ENCODE peak calls at places on chromosomes 11 and 22, in seven cellular contexts. L is fibroblast of mammary gland, N is GM12865, J is prostate gland, A is GM06990, Z is astrocyte of the cerebellum, D is tibial artery. X is an unnamed sample.

GRCh38 chr22:20980938-20981722 is 967 bp upstream of the LZTR1 start:
- DNase-seq in L (no peak), Z (no peak), N (no peak), J (no peak), D (no peak), A (no peak), X (no peak)

GRCh38 chr11:134470238-134470637 is 58.2 kb upstream of the B3GAT1 start:
- DNase-seq in Z (no peak), A (no peak), J (no peak), D (peak; percentile 49), N (no peak), L (no peak), X (no peak)

GRCh38 chr11:3609416-3610265 is 32.2 kb downstream of the ART5 start:
- DNase-seq in Z (no peak), A (no peak), D (no peak), J (peak; percentile 36), N (peak; percentile 46), L (peak; percentile 42), X (no peak)

GRCh38 chr11:134668076-134668475 is 256.0 kb upstream of the B3GAT1 start:
- DNase-seq in J (no peak), N (no peak), D (no peak), A (no peak), L (no peak), Z (no peak), X (no peak)

GRCh38 chr11:1888811-1889526 is 2.7 kb downstream of the PRR33 start:
- DNase-seq in L (no peak), A (no peak), N (no peak), Z (no peak), D (no peak), J (no peak), X (no peak)

GRCh38 chr22:47213571-47214230 is 451.3 kb downstream of the TBC1D22A start:
- DNase-seq in Z (no peak), D (peak; percentile 62), L (peak; percentile 5), A (no peak), N (peak; percentile 52), J (no peak), X (no peak)

GRCh38 chr11:79663012-79663411 is 222.2 kb upstream of the TENM4 start:
- DNase-seq in A (no peak), D (no peak), L (no peak), N (no peak), J (no peak), Z (no peak), X (no peak)

GRCh38 chr22:37254206-37254866 is 10.3 kb upstream of the RAC2 start:
- DNase-seq in J (no peak), L (peak; percentile 73), N (no peak), Z (peak; percentile 60), D (no peak), A (no peak), X (peak; percentile 59)

GRCh38 chr11:57248780-57249383 is 11.8 kb upstream of the APLNR start:
- DNase-seq in D (peak; percentile 76), L (peak; percentile 73), A (no peak), N (peak; percentile 44), J (peak; percentile 24), Z (no peak), X (no peak)
- TF ChIP-seq CTCF in D (peak; percentile 50), L (peak; percentile 89), A (peak; percentile 61), N (peak; percentile 52), J (peak; percentile 58), Z (peak; percentile 74), X (peak; percentile 75)

GRCh38 chr11:85348945-85349344 is 278.2 kb downstream of the DLG2 start:
- DNase-seq in L (no peak), D (no peak), J (no peak), Z (no peak), A (no peak), N (no peak), X (no peak)

GRCh38 chr11:85346484-85346883 is 280.7 kb downstream of the DLG2 start:
- DNase-seq in Z (no peak), D (no peak), J (no peak), A (no peak), N (no peak), L (no peak), X (no peak)

DNA sequence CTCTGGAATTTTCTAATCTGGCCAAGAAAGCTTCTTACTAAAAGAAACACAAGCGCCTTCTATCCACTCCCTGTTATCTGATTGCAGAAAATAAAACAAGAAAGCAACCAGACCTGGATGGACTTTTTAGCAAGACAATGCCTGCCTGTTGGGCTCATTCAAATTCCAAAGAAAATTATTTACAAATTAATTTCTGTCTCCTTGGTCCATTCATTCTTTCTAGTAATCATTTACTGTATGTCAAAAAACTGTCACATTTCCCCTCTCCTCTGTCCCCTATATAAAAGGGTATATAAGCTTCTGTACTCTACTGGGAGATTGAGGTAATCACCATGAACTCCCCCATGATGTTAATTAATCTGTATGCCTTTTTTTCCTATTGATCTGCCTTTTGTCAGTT is 279.9 kb downstream of the DLG2 start:
- DNase-seq in A (no peak), J (no peak), L (no peak), Z (no peak), N (no peak), D (no peak), X (no peak)
- H3K4me3 ChIP-seq in A (no peak overlapping the region), J (no peak overlapping the region), L (no peak overlapping the region), Z (no peak overlapping the region), N (no peak overlapping the region), D (no peak overlapping the region), X (no peak overlapping the region)

DNA sequence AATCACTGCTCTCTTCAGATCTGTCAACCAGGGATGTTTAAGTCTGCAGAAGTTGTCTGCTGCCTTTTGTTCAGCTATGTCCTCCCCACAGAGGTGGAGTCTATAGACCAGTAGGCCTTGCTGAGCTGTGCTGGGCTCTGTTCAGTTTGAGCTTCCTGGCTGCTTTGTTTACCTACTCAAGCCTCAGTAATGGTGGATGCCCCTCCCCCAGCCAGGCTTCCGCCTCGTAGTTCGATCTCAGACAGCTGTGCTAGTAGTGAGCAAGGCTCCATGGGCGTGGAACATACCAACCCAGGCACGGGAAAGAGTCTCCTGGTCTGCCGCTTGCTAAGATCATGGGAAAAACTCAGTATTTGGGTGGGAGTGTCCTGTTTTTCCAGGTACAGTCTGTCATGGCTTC is 27.6 kb upstream of the CASP12 start:
- DNase-seq in A (no peak), J (no peak), D (no peak), Z (no peak), N (no peak), L (no peak), X (no peak)
- TF ChIP-seq CTCF in A (no peak), J (no peak), D (no peak), Z (no peak), N (no peak), L (no peak), X (no peak)

GRCh38 chr11:128776434-128777284 is 82.8 kb downstream of the FLI1 start:
- DNase-seq in Z (no peak), D (no peak), N (peak; percentile 47), L (peak; percentile 34), J (no peak), A (peak; percentile 30), X (no peak)
- H3K4me3 ChIP-seq in Z (no peak overlapping the region), D (no peak overlapping the region), N (no peak overlapping the region), L (no peak overlapping the region), J (no peak overlapping the region), A (no peak overlapping the region), X (no peak overlapping the region)

GRCh38 chr11:118068206-118068944 is 8.5 kb upstream of the TMPRSS4 start:
- DNase-seq in J (no peak), L (no peak), Z (no peak), N (no peak), D (no peak), A (no peak), X (no peak)
- TF ChIP-seq CTCF in J (no peak), L (no peak), Z (no peak), N (no peak), D (no peak), A (no peak), X (no peak)

GRCh38 chr11:34356576-34356917 is 1.3 kb downstream of the ABTB2 start:
- DNase-seq in J (no peak), A (no peak), Z (no peak), N (peak; percentile 40), L (peak; percentile 27), D (no peak), X (no peak)

GRCh38 chr11:34356130-34356529 is 1.7 kb downstream of the ABTB2 start:
- DNase-seq in Z (no peak), L (no peak), J (no peak), A (no peak), D (no peak), N (peak; percentile 21), X (no peak)

GRCh38 chr11:34355726-34356125 is 2.1 kb downstream of the ABTB2 start:
- DNase-seq in Z (no peak), L (no peak), A (no peak), J (no peak), D (no peak), N (no peak), X (no peak)

GRCh38 chr11:34356918-34357645 is 728 bp downstream of the ABTB2 start:
- DNase-seq in J (peak; percentile 47), D (peak; percentile 81), L (peak; percentile 55), A (peak; percentile 65), N (peak; percentile 69), Z (no peak), X (no peak)

DNA sequence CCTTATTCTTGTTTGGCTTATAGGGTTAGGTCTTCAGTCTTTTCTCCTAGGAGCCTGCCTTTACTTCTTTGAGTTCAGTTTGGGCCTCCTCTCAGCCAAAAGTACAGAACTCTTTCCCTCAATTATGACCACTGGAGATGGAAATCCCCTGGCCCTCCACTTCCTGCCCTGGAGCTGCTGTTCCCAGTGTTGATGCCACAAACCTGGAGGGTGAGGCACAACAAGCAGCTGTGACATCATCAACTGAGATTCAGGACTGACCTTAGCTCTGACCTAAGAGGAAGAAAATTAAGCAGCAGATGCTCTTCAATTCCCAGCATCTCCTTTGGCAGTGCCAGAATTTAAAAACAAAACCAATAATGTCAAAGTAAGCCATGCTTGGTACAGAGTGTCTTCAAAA is 3.0 kb downstream of the ABTB2 start:
- DNase-seq in A (no peak), Z (no peak), J (no peak), D (no peak), N (no peak), L (peak; percentile 58), X (no peak)
- H3K4me3 ChIP-seq in A (no peak overlapping the region), Z (peak overlapping the region; percentile 76), J (no peak overlapping the region), D (no peak overlapping the region), N (no peak overlapping the region), L (no peak overlapping the region), X (no peak overlapping the region)